ENCODE peak calls at places on chromosomes 11 and 22, in eight cellular contexts. R is AG10803, N is PC-9, J is pancreas, C is fibroblast of lung, U is HL-60, S is AG09309, P is GM23338. K is an unnamed sample.

GRCh38 chr22:25478111-25478510 is 86.4 kb upstream of the GRK3 start:
- DNase-seq in R (no peak), N (no peak), P (no peak), J (no peak), S (no peak), C (no peak), U (no peak), K (no peak)

GRCh38 chr11:72774499-72774898 is 19.3 kb downstream of the STARD10 start:
- DNase-seq in S (no peak), J (no peak), P (no peak), R (no peak), U (no peak), C (no peak), N (no peak), K (no peak)

GRCh38 chr11:106424111-106424510 is 346.6 kb downstream of the AASDHPPT start:
- DNase-seq in C (peak; percentile 87), P (no peak), R (peak; percentile 62), S (no peak), U (no peak), N (peak; percentile 6), J (no peak), K (no peak)

GRCh38 chr22:33493476-33494205 is 426.6 kb downstream of the LARGE1 start:
- DNase-seq in N (no peak), R (no peak), S (no peak), J (no peak), C (no peak), P (no peak), U (no peak), K (no peak)

GRCh38 chr11:127485541-127485940 is 485.0 kb upstream of the KIRREL3 start:
- DNase-seq in U (no peak), R (no peak), C (peak; percentile 59), S (no peak), N (no peak), P (no peak), J (no peak), K (no peak)

GRCh38 chr11:73137262-73137941 is 4.7 kb downstream of the FCHSD2 start:
- DNase-seq in S (no peak), U (no peak), P (no peak), C (no peak), N (no peak), R (no peak), J (no peak), K (no peak)

GRCh38 chr22:33931406-33931805 is 11.1 kb upstream of the LARGE1 start:
- DNase-seq in J (no peak), N (no peak), U (no peak), S (no peak), P (no peak), C (no peak), R (no peak), K (no peak)

GRCh38 chr22:36113121-36113520 is 47.4 kb downstream of the APOL3 start:
- DNase-seq in C (no peak), S (no peak), U (no peak), R (no peak), N (no peak), P (no peak), J (no peak), K (no peak)

GRCh38 chr11:72250661-72251465 is 6.9 kb upstream of the PHOX2A start:
- DNase-seq in C (no peak), P (no peak), N (no peak), U (no peak), R (no peak), J (no peak), S (no peak), K (no peak)

GRCh38 chr11:117866526-117866925 is 9.9 kb downstream of the FXYD6 start:
- DNase-seq in N (no peak), U (no peak), P (no peak), C (no peak), R (no peak), S (no peak), J (no peak), K (no peak)

GRCh38 chr22:24323695-24324094 is 53.1 kb downstream of the SPECC1L start:
- DNase-seq in N (no peak), J (no peak), C (no peak), U (no peak), R (no peak), S (no peak), P (no peak), K (no peak)

GRCh38 chr11:68659158-68659921 is 25.0 kb upstream of the GAL start:
- DNase-seq in R (peak; percentile 83), P (no peak), S (peak; percentile 81), J (no peak), N (peak; percentile 66), U (no peak), C (peak; percentile 95), K (no peak)

GRCh38 chr11:88404932-88405710 is 67.6 kb upstream of the CTSC start:
- DNase-seq in S (no peak), U (no peak), P (no peak), C (no peak), J (no peak), N (no peak), R (no peak), K (no peak)

GRCh38 chr11:125165111-125165663 is 636 bp downstream of the PKNOX2 start:
- DNase-seq in R (peak; percentile 14), N (no peak), P (peak; percentile 54), J (peak; percentile 65), C (peak; percentile 54), U (no peak), S (no peak), K (peak; percentile 71)

GRCh38 chr11:134661660-134662059 is 249.6 kb upstream of the B3GAT1 start:
- DNase-seq in S (no peak), R (no peak), N (no peak), P (no peak), J (no peak), U (no peak), C (no peak), K (no peak)

GRCh38 chr22:40720538-40721256 is 41.4 kb downstream of the MCHR1 start:
- DNase-seq in U (no peak), N (no peak), C (peak; percentile 54), P (no peak), J (no peak), S (no peak), R (no peak), K (no peak)

GRCh38 chr22:46077669-46078099 is 72.6 kb upstream of the PPARA start:
- DNase-seq in U (no peak), N (no peak), J (peak; percentile 30), S (no peak), C (peak; percentile 66), P (no peak), R (peak; percentile 48), K (no peak)

GRCh38 chr22:35410663-35411034 is 10.7 kb downstream of the MCM5 start:
- DNase-seq in J (no peak), S (no peak), U (no peak), N (no peak), P (no peak), R (no peak), C (no peak), K (no peak)

GRCh38 chr22:46054091-46054877 is 77.3 kb upstream of the WNT7B start:
- DNase-seq in N (no peak), P (no peak), C (peak; percentile 87), S (no peak), R (peak; percentile 88), U (no peak), J (peak; percentile 63), K (peak; percentile 73)

GRCh38 chr11:36213050-36213840 is 76.0 kb downstream of the COMMD9 start:
- DNase-seq in C (no peak), P (no peak), N (no peak), J (no peak), S (no peak), U (no peak), R (no peak), K (no peak)

GRCh38 chr11:16239130-16240105 is 116.9 kb downstream of the SOX6 start:
- DNase-seq in S (no peak), R (no peak), J (no peak), U (no peak), N (no peak), C (no peak), P (no peak), K (no peak)

DNA sequence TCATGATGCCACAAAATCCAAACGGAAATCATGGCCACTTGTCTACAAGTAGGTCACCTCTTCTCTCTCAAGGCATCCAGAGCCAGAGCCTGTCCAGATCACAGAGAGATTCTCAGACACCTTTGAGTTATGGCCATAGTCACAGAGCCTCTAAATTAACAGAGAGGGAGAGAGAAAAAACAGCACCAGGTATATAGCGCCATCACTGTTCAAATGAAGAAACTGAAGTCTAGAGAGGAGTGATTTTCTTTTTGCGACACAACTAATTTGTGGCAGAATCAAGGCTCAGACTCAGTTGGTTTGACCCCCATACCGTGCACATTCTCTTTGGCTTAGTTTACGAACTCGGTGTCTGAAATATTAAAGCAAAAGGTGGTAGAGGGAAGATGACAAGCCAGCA is 512.9 kb downstream of the NTM start:
- DNase-seq in R (no peak), N (no peak), J (no peak), C (no peak), S (no peak), U (no peak), P (peak; percentile 59), K (no peak)
- TF ChIP-seq CTCF in R (no peak), N (no peak), J (no peak), C (no peak), S (no peak), U (no peak), P (peak; percentile 77), K (no peak)

DNA sequence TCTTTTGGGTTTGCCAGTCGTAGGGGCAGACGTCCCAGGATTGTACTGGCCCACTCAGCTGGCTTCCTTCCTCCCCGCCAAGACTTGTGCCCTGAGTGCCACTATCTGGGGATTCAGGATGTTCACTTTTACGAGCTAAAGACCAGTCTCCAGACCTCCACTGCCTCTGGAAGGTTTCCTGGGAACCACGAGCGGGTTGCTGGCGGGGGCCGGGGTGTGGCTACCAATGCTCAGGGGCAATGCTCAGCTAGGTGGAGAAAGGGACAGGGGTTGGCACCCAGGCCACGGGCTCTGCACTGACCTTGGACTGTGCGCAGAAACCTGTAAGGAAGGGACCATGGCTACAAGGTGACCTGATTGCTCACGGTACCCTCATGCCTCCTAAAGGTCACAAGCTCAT is 2.2 kb downstream of the NEFH start:
- DNase-seq in S (no peak), R (no peak), J (no peak), N (no peak), U (no peak), C (no peak), P (no peak), K (no peak)
- TF ChIP-seq CTCF in S (no peak), R (no peak), J (no peak), N (no peak), U (no peak), C (no peak), P (no peak), K (no peak)

GRCh38 chr22:20219667-20220628 is 48.2 kb downstream of the RTN4R start:
- DNase-seq in U (no peak), R (no peak), C (no peak), J (no peak), N (no peak), P (peak; percentile 38), S (no peak), K (no peak)
- TF ChIP-seq CTCF in U (no peak), R (no peak), C (no peak), J (no peak), N (no peak), P (no peak), S (no peak), K (no peak)

DNA sequence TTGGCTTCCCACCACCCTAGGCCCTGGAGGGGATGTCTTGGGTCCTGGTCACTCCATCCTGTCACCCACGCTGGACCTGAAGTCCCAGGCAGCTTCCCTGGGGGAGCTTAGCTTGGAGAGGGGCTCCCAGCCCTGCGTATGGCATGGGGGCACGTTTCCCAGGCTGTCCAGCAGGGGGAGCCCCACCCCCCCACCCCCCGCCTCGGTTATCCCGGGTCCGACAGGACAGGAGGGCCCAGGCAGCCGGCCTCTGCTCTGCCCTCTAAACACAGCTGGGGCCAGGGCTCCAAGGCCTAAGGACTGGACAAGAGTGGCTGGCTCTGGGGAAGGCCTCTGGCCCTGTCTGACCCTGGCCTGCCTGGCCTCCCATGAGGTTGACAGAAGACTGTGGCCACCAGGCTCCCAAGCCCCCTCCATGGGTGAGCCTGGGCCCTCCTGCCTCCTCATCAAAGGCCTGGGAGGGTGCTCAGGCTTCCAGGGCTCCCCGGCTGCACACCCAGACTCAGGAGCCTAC is 104.8 kb downstream of the NECTIN1 start:
- DNase-seq in U (no peak), C (no peak), N (no peak), R (no peak), P (peak; percentile 63), S (no peak), J (no peak), K (peak; percentile 67)
- TF ChIP-seq CTCF in U (peak; percentile 16), C (peak; percentile 14), N (peak; percentile 73), R (peak; percentile 35), P (peak; percentile 70), S (peak; percentile 40), J (no peak), K (peak; percentile 33)